ENCODE peak calls at places on chromosomes 4 and X, in eight cellular contexts. K is mucosa of gallbladder, N is GM18507, U is uterus, E is neuronal stem cell, X is memory B cell, Y is brain microvascular endothelial cell, G is dermis blood vessel endothelial cell. S is an unnamed sample.
A peak's percentile ranks its signal among the peaks of the same experiment; 100 is the strongest.

GRCh38 chrX:437636-438390 is 51.1 kb upstream of the PPP2R3B start:
- DNase-seq in K (no peak), N (no peak), U (no peak), E (no peak), X (no peak), Y (no peak), G (no peak), S (no peak)

GRCh38 chrX:78321809-78322208 is 5.6 kb downstream of the CYSLTR1 start:
- DNase-seq in K (peak; percentile 65), N (no peak), U (peak; percentile 14), E (no peak), X (peak; percentile 58), Y (no peak), G (no peak), S (no peak)

GRCh38 chr4:89254847-89255246 is 52.8 kb downstream of the GPRIN3 start:
- DNase-seq in K (peak; percentile 30), N (peak; percentile 15), U (no peak), E (no peak), X (peak; percentile 34), Y (no peak), G (peak; percentile 66), S (no peak)

GRCh38 chrX:19678941-19679340 is 163.6 kb upstream of the MAP3K15 start:
- DNase-seq in K (no peak), N (no peak), U (no peak), E (no peak), X (no peak), Y (no peak), G (peak; percentile 49), S (peak; percentile 13)

GRCh38 chr4:155545456-155545855 is 121.2 kb upstream of the GUCY1A1 start:
- DNase-seq in K (no peak), N (no peak), U (no peak), E (no peak), X (no peak), Y (no peak), G (no peak), S (no peak)

GRCh38 chr4:43277003-43277402 is 384.5 kb downstream of the GRXCR1 start:
- DNase-seq in K (no peak), N (no peak), U (no peak), E (no peak), X (no peak), Y (no peak), G (no peak), S (no peak)

GRCh38 chrX:150934453-150934852 is 36.0 kb upstream of the CD99L2 start:
- DNase-seq in K (no peak), N (no peak), U (peak; percentile 29), E (no peak), X (no peak), Y (peak; percentile 9), G (no peak), S (no peak)

GRCh38 chrX:122187065-122187464 is 997.0 kb upstream of the GRIA3 start:
- DNase-seq in K (no peak), N (no peak), U (no peak), E (no peak), X (no peak), Y (no peak), G (no peak), S (no peak)

GRCh38 chrX:55758033-55758432 is 40.5 kb downstream of the RRAGB start:
- DNase-seq in K (no peak), N (no peak), U (no peak), E (no peak), X (no peak), Y (peak; percentile 40), G (peak; percentile 78), S (no peak)

GRCh38 chr4:88697588-88698329 is at the start of gene NAP1L5:
- DNase-seq in K (peak; percentile 70), N (peak; percentile 23), U (peak; percentile 64), E (no peak), X (peak; percentile 66), Y (peak; percentile 65), G (peak; percentile 74), S (peak; percentile 7)

GRCh38 chr4:139540637-139541036 is 15.4 kb downstream of the SETD7 start:
- DNase-seq in K (no peak), N (no peak), U (no peak), E (no peak), X (no peak), Y (no peak), G (no peak), S (no peak)